ENCODE peak calls at places on chromosomes 6 and 20, in eight cellular contexts. Y, W, O, G, R, T, J and B are unnamed samples.

GRCh38 chr6:30061766-30062458 is 847 bp downstream of the POLR1H start:
- DNase-seq in Y (peak; percentile 44), W (no peak), O (peak; percentile 57), G (no peak), R (peak; percentile 29), T (peak; percentile 57), J (peak; percentile 38), B (no peak)

GRCh38 chr6:1970151-1970561 is 275.2 kb downstream of the GMDS start:
- DNase-seq in Y (no peak), W (no peak), O (no peak), G (no peak), R (no peak), T (no peak), J (no peak), B (no peak)

GRCh38 chr20:8033447-8033846 is 13.9 kb upstream of the TMX4 start:
- DNase-seq in Y (no peak), W (no peak), O (no peak), G (no peak), R (no peak), T (no peak), J (no peak), B (no peak)

GRCh38 chr6:62775427-62776022 is 435.7 kb upstream of the FKBP1C start:
- DNase-seq in Y (peak; percentile 25), W (peak; percentile 44), O (peak; percentile 39), G (peak; percentile 18), R (peak; percentile 51), T (peak; percentile 44), J (peak; percentile 1), B (peak; percentile 0)

GRCh38 chr20:37566590-37567330 is 39.1 kb upstream of the BLCAP start:
- DNase-seq in Y (no peak), W (no peak), O (no peak), G (no peak), R (no peak), T (no peak), J (no peak), B (no peak)

GRCh38 chr20:19649041-19649440 is 109.0 kb upstream of the RIN2 start:
- DNase-seq in Y (no peak), W (no peak), O (no peak), G (peak; percentile 9), R (no peak), T (no peak), J (no peak), B (no peak)

GRCh38 chr6:139003751-139004150 is 15.7 kb upstream of the REPS1 start:
- DNase-seq in Y (no peak), W (no peak), O (no peak), G (no peak), R (no peak), T (no peak), J (no peak), B (no peak)

GRCh38 chr6:33672808-33673207 is 38.7 kb downstream of the UQCC2 start:
- DNase-seq in Y (peak; percentile 93), W (peak; percentile 57), O (peak; percentile 99), G (no peak), R (peak; percentile 87), T (peak; percentile 43), J (peak; percentile 65), B (no peak)

GRCh38 chr6:113758214-113758613 is 98.9 kb upstream of the MARCKS start:
- DNase-seq in Y (no peak), W (no peak), O (no peak), G (no peak), R (no peak), T (no peak), J (no peak), B (no peak)

GRCh38 chr6:63527658-63528514 is 44.4 kb upstream of the LOC128125822 start:
- DNase-seq in Y (peak; percentile 92), W (no peak), O (peak; percentile 96), G (no peak), R (peak; percentile 87), T (no peak), J (no peak), B (peak; percentile 94)

GRCh38 chr20:21702553-21703467 is 2.7 kb upstream of the PAX1 start:
- DNase-seq in Y (no peak), W (peak; percentile 94), O (peak; percentile 70), G (peak; percentile 56), R (peak; percentile 81), T (no peak), J (peak; percentile 80), B (no peak)

GRCh38 chr6:52365871-52366540 is 4.1 kb downstream of the PAQR8 start:
- DNase-seq in Y (no peak), W (no peak), O (no peak), G (no peak), R (no peak), T (no peak), J (no peak), B (no peak)

GRCh38 chr6:135231469-135231844 is 50.3 kb downstream of the MYB start:
- DNase-seq in Y (no peak), W (no peak), O (peak; percentile 57), G (peak; percentile 45), R (no peak), T (no peak), J (no peak), B (no peak)

GRCh38 chr6:25384967-25385366 is 105.8 kb downstream of the CARMIL1 start:
- DNase-seq in Y (no peak), W (no peak), O (no peak), G (no peak), R (no peak), T (no peak), J (no peak), B (no peak)

GRCh38 chr6:155126727-155127439 is 131.8 kb downstream of the TIAM2 start:
- DNase-seq in Y (peak; percentile 81), W (no peak), O (peak; percentile 86), G (no peak), R (peak; percentile 51), T (no peak), J (no peak), B (peak; percentile 93)

GRCh38 chr6:99241905-99242534 is 107.5 kb downstream of the FAXC start:
- DNase-seq in Y (peak; percentile 55), W (peak; percentile 56), O (peak; percentile 47), G (peak; percentile 23), R (peak; percentile 51), T (peak; percentile 7), J (peak; percentile 19), B (peak; percentile 38)

GRCh38 chr20:7392551-7392950 is 547.7 kb downstream of the HAO1 start:
- DNase-seq in Y (no peak), W (no peak), O (peak; percentile 27), G (no peak), R (no peak), T (no peak), J (no peak), B (no peak)

GRCh38 chr6:161393839-161394364 is 120.0 kb upstream of the AGPAT4 start:
- DNase-seq in Y (peak; percentile 82), W (peak; percentile 76), O (peak; percentile 97), G (peak; percentile 68), R (peak; percentile 88), T (peak; percentile 65), J (peak; percentile 66), B (peak; percentile 75)

GRCh38 chr6:4913705-4914411 is 90.0 kb downstream of the RPP40 start:
- DNase-seq in Y (peak; percentile 53), W (no peak), O (no peak), G (no peak), R (no peak), T (no peak), J (no peak), B (no peak)

GRCh38 chr6:5994234-5994998 is 12.3 kb downstream of the NRN1 start:
- DNase-seq in Y (no peak), W (peak; percentile 50), O (no peak), G (no peak), R (no peak), T (no peak), J (no peak), B (no peak)
- TF ChIP-seq EZH2phosphoT487 in Y (no peak), W (peak; percentile 79), O (no peak), G (no peak), R (peak; percentile 62), T (no peak), J (no peak), B (no peak)

GRCh38 chr6:169865346-169866139 is 114.1 kb downstream of the ERMARD start:
- DNase-seq in Y (no peak), W (no peak), O (no peak), G (no peak), R (no peak), T (no peak), J (no peak), B (no peak)

GRCh38 chr6:169863710-169864109 is 112.3 kb downstream of the ERMARD start:
- DNase-seq in Y (no peak), W (no peak), O (no peak), G (no peak), R (no peak), T (no peak), J (no peak), B (no peak)

GRCh38 chr6:169863149-169863525 is 111.7 kb downstream of the ERMARD start:
- DNase-seq in Y (no peak), W (no peak), O (no peak), G (no peak), R (no peak), T (no peak), J (no peak), B (no peak)

GRCh38 chr6:169866140-169866534 is 114.7 kb downstream of the ERMARD start:
- DNase-seq in Y (no peak), W (no peak), O (no peak), G (no peak), R (no peak), T (no peak), J (no peak), B (no peak)

GRCh38 chr6:169864148-169865030 is 113.0 kb downstream of the ERMARD start:
- DNase-seq in Y (no peak), W (no peak), O (no peak), G (peak; percentile 18), R (no peak), T (peak; percentile 87), J (no peak), B (no peak)
- TF ChIP-seq EZH2phosphoT487 in Y (no peak), W (no peak), O (no peak), G (no peak), R (no peak), T (no peak), J (no peak), B (no peak)

DNA sequence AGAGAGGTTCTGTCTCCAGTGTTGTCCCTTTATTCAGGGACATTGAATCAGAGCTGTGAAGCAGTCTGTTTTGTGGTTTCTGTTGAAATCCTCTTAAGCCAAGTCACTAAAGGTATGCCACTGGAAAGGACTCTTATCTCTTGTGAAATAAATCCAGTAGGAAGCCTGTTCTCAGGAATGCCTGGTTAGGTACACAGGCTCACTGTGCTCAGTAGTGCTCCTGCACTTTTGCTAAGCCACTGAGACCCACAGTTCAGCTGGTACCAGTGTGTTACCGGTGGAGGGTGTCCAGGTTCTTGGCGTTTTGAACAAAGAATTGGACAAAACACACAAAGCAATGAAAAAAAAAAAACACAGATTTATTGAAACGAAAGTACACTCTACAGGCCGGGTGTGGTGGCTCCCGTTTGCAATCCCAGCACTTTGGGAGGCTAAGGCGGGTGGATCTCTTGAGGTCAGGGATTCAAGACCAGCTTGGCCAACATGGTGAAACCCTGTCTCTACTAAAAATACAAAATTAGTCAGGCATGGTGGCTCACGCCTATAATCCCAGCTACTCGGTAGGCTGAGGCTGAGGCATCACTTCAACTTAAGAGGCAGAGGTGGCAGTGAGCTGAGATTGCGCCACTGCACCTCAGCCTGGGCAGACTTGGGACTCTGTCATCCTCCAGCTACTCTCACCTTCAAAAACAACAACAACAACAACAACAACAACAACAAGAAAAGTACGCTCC is 186.1 kb downstream of the JARID2 start:
- DNase-seq in Y (peak; percentile 61), W (peak; percentile 67), O (peak; percentile 71), G (no peak), R (peak; percentile 38), T (no peak), J (no peak), B (no peak)
- TF ChIP-seq EZH2phosphoT487 in Y (no peak), W (no peak), O (no peak), G (no peak), R (no peak), T (no peak), J (no peak), B (no peak)

GRCh38 chr6:170152989-170153388 is 137.9 kb downstream of the DLL1 start:
- DNase-seq in Y (peak; percentile 70), W (peak; percentile 75), O (no peak), G (no peak), R (peak; percentile 68), T (no peak), J (no peak), B (peak; percentile 63)
- TF ChIP-seq EZH2phosphoT487 in Y (no peak), W (no peak), O (no peak), G (no peak), R (no peak), T (no peak), J (no peak), B (no peak)